ENCODE peak calls at places on chromosomes 16 and 17, in five cellular contexts. N is tibial artery, R is KBM-7, K is NCI-H82, Y is hepatic stellate cell. Q is an unnamed sample.

GRCh38 chr16:84782841-84783240 is 36.9 kb upstream of the CRISPLD2 start:
- DNase-seq in N (no peak), R (no peak), K (no peak), Y (no peak), Q (no peak)

GRCh38 chr17:34579017-34579946 is at the start of gene TMEM132E:
- DNase-seq in N (no peak), R (no peak), K (peak), Y (peak), Q (peak)

GRCh38 chr16:3013491-3013951 is 798 bp downstream of the CLDN9 start:
- DNase-seq in N (no peak), R (no peak), K (no peak), Y (no peak), Q (no peak)

GRCh38 chr17:32914181-32914580 is 13.8 kb upstream of the TMEM98 start:
- DNase-seq in N (no peak), R (no peak), K (no peak), Y (no peak), Q (no peak)

GRCh38 chr17:19554393-19554792 is 20.7 kb downstream of the SLC47A1 start:
- DNase-seq in N (no peak), R (no peak), K (no peak), Y (peak), Q (no peak)

GRCh38 chr16:68668266-68668665 is 23.2 kb downstream of the CDH3 start:
- DNase-seq in N (no peak), R (peak), K (no peak), Y (no peak), Q (no peak)

GRCh38 chr17:30278032-30278431 is 13.7 kb downstream of the BLMH start:
- DNase-seq in N (no peak), R (peak), K (peak), Y (no peak), Q (no peak)

GRCh38 chr16:88376053-88376834 is 6.5 kb upstream of the ZNF469 start:
- DNase-seq in N (peak), R (no peak), K (no peak), Y (no peak), Q (no peak)

GRCh38 chr16:80198995-80199299 is 341.8 kb upstream of the DYNLRB2 start:
- DNase-seq in N (no peak), R (no peak), K (no peak), Y (no peak), Q (no peak)

GRCh38 chr17:32927201-32927723 is 691 bp upstream of the TMEM98 start:
- DNase-seq in N (no peak), R (no peak), K (no peak), Y (no peak), Q (no peak)

GRCh38 chr17:11719203-11719602 is 120.9 kb downstream of the DNAH9 start:
- DNase-seq in N (no peak), R (no peak), K (no peak), Y (no peak), Q (no peak)

GRCh38 chr16:82625066-82625968 is 1.5 kb upstream of the CDH13 start:
- DNase-seq in N (no peak), R (no peak), K (no peak), Y (no peak), Q (no peak)

GRCh38 chr17:43966276-43966675 is 12.5 kb upstream of the PYY start:
- DNase-seq in N (no peak), R (no peak), K (no peak), Y (no peak), Q (no peak)

GRCh38 chr17:48545022-48545376 is at the start of gene HOXB2:
- DNase-seq in N (no peak), R (no peak), K (no peak), Y (peak), Q (no peak)

GRCh38 chr17:46978489-46979022 is 497 bp downstream of the RPRML start:
- DNase-seq in N (no peak), R (peak), K (peak), Y (no peak), Q (no peak)

GRCh38 chr17:54172654-54173316 is 350.1 kb downstream of the KIF2B start:
- DNase-seq in N (no peak), R (peak), K (peak), Y (no peak), Q (no peak)